ENCODE peak calls at places on chromosomes 13 and 19, in nine cellular contexts. M is SK-N-DZ; Q is activated CD4-positive, alpha-beta T cell treated with anti-CD3 and anti-CD28 coated beads, Interleukin-2, amount 50 U/mL, for 1 hour; G is PC-3; C is progenitor cell of endocrine pancreas; S is ovary; D is CD8-positive, alpha-beta memory T cell; Z is cardiac muscle cell; X is mucosa of descending colon. L is an unnamed sample.

GRCh38 chr19:2540646-2541454 is 64.9 kb downstream of the GADD45B start:
- DNase-seq in G (peak), Z (peak), D (no peak), C (peak), Q (no peak), X (peak), S (peak), M (no peak), L (no peak)

GRCh38 chr19:47095707-47096704 is 17.6 kb downstream of the ZC3H4 start:
- DNase-seq in Q (no peak), M (no peak), S (no peak), C (no peak), D (no peak), G (peak), Z (peak), X (peak), L (no peak)

GRCh38 chr19:33468361-33469170 is 53.0 kb downstream of the PEPD start:
- DNase-seq in S (no peak), C (no peak), D (no peak), G (no peak), M (no peak), X (no peak), Z (no peak), Q (no peak), L (no peak)

GRCh38 chr19:47176071-47176626 is 45.5 kb downstream of the SAE1 start:
- DNase-seq in G (no peak), C (no peak), S (no peak), M (no peak), Q (no peak), Z (peak), D (no peak), X (no peak), L (no peak)

GRCh38 chr19:47416667-47417033 is 2.7 kb downstream of the MEIS3 start:
- DNase-seq in D (no peak), Z (no peak), C (no peak), S (no peak), G (no peak), M (no peak), Q (no peak), X (no peak), L (no peak)

GRCh38 chr19:49872245-49873148 is 4.7 kb downstream of the AKT1S1 start:
- DNase-seq in S (peak), X (no peak), Z (no peak), M (no peak), G (no peak), D (no peak), C (no peak), Q (no peak), L (no peak)

GRCh38 chr13:105928901-105929300 is 606.6 kb downstream of the EFNB2 start:
- DNase-seq in C (no peak), S (no peak), D (no peak), Z (no peak), Q (no peak), M (no peak), G (no peak), X (no peak), L (no peak)

GRCh38 chr13:94196426-94196825 is 283.1 kb downstream of the DCT start:
- DNase-seq in X (no peak), M (no peak), Q (no peak), S (no peak), G (no peak), Z (no peak), D (no peak), C (no peak), L (no peak)

GRCh38 chr19:1256646-1257474 is 8.5 kb downstream of the MIDN start:
- DNase-seq in S (no peak), G (no peak), X (no peak), Z (no peak), M (no peak), D (no peak), Q (no peak), C (no peak), L (no peak)

GRCh38 chr19:50427997-50428425 is 4.7 kb upstream of the MYBPC2 start:
- DNase-seq in D (no peak), Z (peak), M (peak), Q (peak), S (peak), C (peak), G (no peak), X (peak), L (peak)

GRCh38 chr13:37914781-37915391 is 45.3 kb upstream of the TRPC4 start:
- DNase-seq in M (no peak), X (no peak), C (no peak), Q (no peak), Z (no peak), D (no peak), G (no peak), S (no peak), L (no peak)

GRCh38 chr19:53936035-53936434 is 26.7 kb upstream of the CACNG8 start:
- DNase-seq in S (no peak), G (no peak), Q (no peak), C (no peak), X (no peak), M (no peak), Z (no peak), D (no peak), L (no peak)

GRCh38 chr13:76878043-76878442 is 8.2 kb downstream of the KCTD12 start:
- DNase-seq in X (no peak), C (no peak), M (no peak), G (no peak), D (no peak), S (no peak), Z (no peak), Q (no peak), L (no peak)

GRCh38 chr13:37679043-37679442 is 80.5 kb upstream of the POSTN start:
- DNase-seq in Q (no peak), Z (no peak), G (peak), C (no peak), X (no peak), M (no peak), S (no peak), D (no peak), L (no peak)

GRCh38 chr19:17128403-17128802 is 52.8 kb downstream of the MYO9B start:
- DNase-seq in M (no peak), C (no peak), D (no peak), X (no peak), G (no peak), Q (no peak), S (no peak), Z (no peak), L (no peak)

GRCh38 chr13:101655435-101655834 is 203.0 kb downstream of the ITGBL1 start:
- DNase-seq in Z (no peak), M (peak), D (no peak), C (no peak), Q (no peak), X (no peak), G (no peak), S (no peak), L (no peak)

GRCh38 chr19:53977991-53978731 is 13.3 kb upstream of the CACNG6 start:
- DNase-seq in Z (peak), Q (no peak), D (no peak), X (peak), S (no peak), M (peak), G (peak), C (peak), L (no peak)

GRCh38 chr13:42750858-42751257 is 30.5 kb upstream of the FAM216B start:
- DNase-seq in G (no peak), D (no peak), Z (no peak), Q (no peak), C (no peak), X (no peak), M (no peak), S (no peak), L (no peak)

GRCh38 chr13:47216176-47216822 is 319.4 kb upstream of the HTR2A start:
- DNase-seq in G (peak), Q (no peak), Z (no peak), S (no peak), D (no peak), C (no peak), X (no peak), M (no peak), L (no peak)

GRCh38 chr19:345320-345879 is 804 bp upstream of the MIER2 start:
- DNase-seq in Q (no peak), M (no peak), Z (no peak), S (no peak), C (no peak), D (no peak), G (no peak), X (no peak), L (no peak)

GRCh38 chr19:892243-892996 is 567 bp downstream of the MED16 start:
- DNase-seq in C (no peak), D (no peak), S (peak), G (no peak), Z (no peak), X (no peak), M (no peak), Q (no peak), L (peak)

GRCh38 chr13:48233097-48233885 is at the start of gene ITM2B:
- DNase-seq in C (peak), D (peak), S (peak), M (peak), G (peak), X (peak), Z (peak), Q (peak), L (peak)

GRCh38 chr13:106534844-106535551 is 464 bp downstream of the EFNB2 start:
- DNase-seq in S (peak), D (peak), G (peak), Q (peak), X (peak), C (peak), M (peak), Z (peak), L (peak)